ENCODE peak calls at places on chromosomes 13 and 19, in six cellular contexts. One of them, this sample, is unnamed.

GRCh38 chr13:110683203-110683883 is 22.6 kb downstream of the CARS2 start:
- DNase-seq in stimulated activated CD8-positive, alpha-beta memory T cell treated with anti-CD3 and anti-CD28 coated beads, Interleukin-15, amount 100 ng/mL, for 1 hour: no peak
- DNase-seq in activated CD4-positive, alpha-beta T cell treated with anti-CD3 and anti-CD28 coated beads, Interleukin-2, amount 50 U/mL, for 24 hours: no peak
- DNase-seq in dorsolateral prefrontal cortex: no peak
- DNase-seq in cortex of kidney: no peak
- DNase-seq in EL: no peak
- DNase-seq in this sample: no peak

GRCh38 chr19:4692275-4693077 is 22.3 kb upstream of the MYDGF start:
- DNase-seq in stimulated activated CD8-positive, alpha-beta memory T cell treated with anti-CD3 and anti-CD28 coated beads, Interleukin-15, amount 100 ng/mL, for 1 hour: no peak
- DNase-seq in activated CD4-positive, alpha-beta T cell treated with anti-CD3 and anti-CD28 coated beads, Interleukin-2, amount 50 U/mL, for 24 hours: no peak
- DNase-seq in dorsolateral prefrontal cortex: no peak
- DNase-seq in cortex of kidney: no peak
- DNase-seq in EL: no peak
- DNase-seq in this sample: no peak

GRCh38 chr19:8831832-8832131 is 322 bp downstream of the ZNF558 start:
- DNase-seq in stimulated activated CD8-positive, alpha-beta memory T cell treated with anti-CD3 and anti-CD28 coated beads, Interleukin-15, amount 100 ng/mL, for 1 hour: no peak
- DNase-seq in activated CD4-positive, alpha-beta T cell treated with anti-CD3 and anti-CD28 coated beads, Interleukin-2, amount 50 U/mL, for 24 hours: no peak
- DNase-seq in dorsolateral prefrontal cortex: no peak
- DNase-seq in cortex of kidney: no peak
- DNase-seq in EL: no peak
- DNase-seq in this sample: no peak

GRCh38 chr19:42323852-42324654 is 1.4 kb upstream of the MEGF8 start:
- DNase-seq in stimulated activated CD8-positive, alpha-beta memory T cell treated with anti-CD3 and anti-CD28 coated beads, Interleukin-15, amount 100 ng/mL, for 1 hour: no peak
- DNase-seq in activated CD4-positive, alpha-beta T cell treated with anti-CD3 and anti-CD28 coated beads, Interleukin-2, amount 50 U/mL, for 24 hours: no peak
- DNase-seq in dorsolateral prefrontal cortex: no peak
- DNase-seq in cortex of kidney: no peak
- DNase-seq in EL: peak; percentile 26
- DNase-seq in this sample: no peak

GRCh38 chr19:9986787-9987281 is 23.5 kb downstream of the COL5A3 start:
- DNase-seq in stimulated activated CD8-positive, alpha-beta memory T cell treated with anti-CD3 and anti-CD28 coated beads, Interleukin-15, amount 100 ng/mL, for 1 hour: no peak
- DNase-seq in activated CD4-positive, alpha-beta T cell treated with anti-CD3 and anti-CD28 coated beads, Interleukin-2, amount 50 U/mL, for 24 hours: no peak
- DNase-seq in dorsolateral prefrontal cortex: peak; percentile 31
- DNase-seq in cortex of kidney: no peak
- DNase-seq in EL: no peak
- DNase-seq in this sample: peak; percentile 20

GRCh38 chr19:19033176-19033425 is 216 bp downstream of the SUGP2 start:
- DNase-seq in stimulated activated CD8-positive, alpha-beta memory T cell treated with anti-CD3 and anti-CD28 coated beads, Interleukin-15, amount 100 ng/mL, for 1 hour: no peak
- DNase-seq in activated CD4-positive, alpha-beta T cell treated with anti-CD3 and anti-CD28 coated beads, Interleukin-2, amount 50 U/mL, for 24 hours: no peak
- DNase-seq in dorsolateral prefrontal cortex: no peak
- DNase-seq in cortex of kidney: no peak
- DNase-seq in EL: no peak
- DNase-seq in this sample: no peak

GRCh38 chr13:71871180-71871754 is 4.3 kb upstream of the DACH1 start:
- DNase-seq in stimulated activated CD8-positive, alpha-beta memory T cell treated with anti-CD3 and anti-CD28 coated beads, Interleukin-15, amount 100 ng/mL, for 1 hour: no peak
- DNase-seq in activated CD4-positive, alpha-beta T cell treated with anti-CD3 and anti-CD28 coated beads, Interleukin-2, amount 50 U/mL, for 24 hours: no peak
- DNase-seq in dorsolateral prefrontal cortex: no peak
- DNase-seq in cortex of kidney: no peak
- DNase-seq in EL: no peak
- DNase-seq in this sample: no peak

GRCh38 chr13:95155504-95155903 is 145.7 kb downstream of the ABCC4 start:
- DNase-seq in stimulated activated CD8-positive, alpha-beta memory T cell treated with anti-CD3 and anti-CD28 coated beads, Interleukin-15, amount 100 ng/mL, for 1 hour: no peak
- DNase-seq in activated CD4-positive, alpha-beta T cell treated with anti-CD3 and anti-CD28 coated beads, Interleukin-2, amount 50 U/mL, for 24 hours: no peak
- DNase-seq in dorsolateral prefrontal cortex: no peak
- DNase-seq in cortex of kidney: no peak
- DNase-seq in EL: no peak
- DNase-seq in this sample: no peak

GRCh38 chr19:58476498-58477015 is 405 bp downstream of the ZNF446 start:
- DNase-seq in stimulated activated CD8-positive, alpha-beta memory T cell treated with anti-CD3 and anti-CD28 coated beads, Interleukin-15, amount 100 ng/mL, for 1 hour: no peak
- DNase-seq in activated CD4-positive, alpha-beta T cell treated with anti-CD3 and anti-CD28 coated beads, Interleukin-2, amount 50 U/mL, for 24 hours: no peak
- DNase-seq in dorsolateral prefrontal cortex: no peak
- DNase-seq in cortex of kidney: no peak
- DNase-seq in EL: peak; percentile 12
- DNase-seq in this sample: no peak

GRCh38 chr19:34345934-34346333 is 19.1 kb upstream of the GPI start:
- DNase-seq in stimulated activated CD8-positive, alpha-beta memory T cell treated with anti-CD3 and anti-CD28 coated beads, Interleukin-15, amount 100 ng/mL, for 1 hour: peak; percentile 55
- DNase-seq in activated CD4-positive, alpha-beta T cell treated with anti-CD3 and anti-CD28 coated beads, Interleukin-2, amount 50 U/mL, for 24 hours: no peak
- DNase-seq in dorsolateral prefrontal cortex: peak; percentile 78
- DNase-seq in cortex of kidney: no peak
- DNase-seq in EL: peak; percentile 82
- DNase-seq in this sample: peak; percentile 51

GRCh38 chr13:113083402-113084061 is 22.1 kb upstream of the F7 start:
- DNase-seq in stimulated activated CD8-positive, alpha-beta memory T cell treated with anti-CD3 and anti-CD28 coated beads, Interleukin-15, amount 100 ng/mL, for 1 hour: no peak
- DNase-seq in activated CD4-positive, alpha-beta T cell treated with anti-CD3 and anti-CD28 coated beads, Interleukin-2, amount 50 U/mL, for 24 hours: no peak
- DNase-seq in dorsolateral prefrontal cortex: peak; percentile 83
- DNase-seq in cortex of kidney: no peak
- DNase-seq in EL: no peak
- DNase-seq in this sample: peak; percentile 62

GRCh38 chr13:51134763-51135365 is 23.8 kb upstream of the C13orf42 start:
- DNase-seq in stimulated activated CD8-positive, alpha-beta memory T cell treated with anti-CD3 and anti-CD28 coated beads, Interleukin-15, amount 100 ng/mL, for 1 hour: no peak
- DNase-seq in activated CD4-positive, alpha-beta T cell treated with anti-CD3 and anti-CD28 coated beads, Interleukin-2, amount 50 U/mL, for 24 hours: no peak
- DNase-seq in dorsolateral prefrontal cortex: no peak
- DNase-seq in cortex of kidney: no peak
- DNase-seq in EL: no peak
- DNase-seq in this sample: no peak

GRCh38 chr13:98664047-98664446 is 87.1 kb upstream of the STK24 start:
- DNase-seq in stimulated activated CD8-positive, alpha-beta memory T cell treated with anti-CD3 and anti-CD28 coated beads, Interleukin-15, amount 100 ng/mL, for 1 hour: no peak
- DNase-seq in activated CD4-positive, alpha-beta T cell treated with anti-CD3 and anti-CD28 coated beads, Interleukin-2, amount 50 U/mL, for 24 hours: peak; percentile 36
- DNase-seq in dorsolateral prefrontal cortex: no peak
- DNase-seq in cortex of kidney: no peak
- DNase-seq in EL: peak; percentile 66
- DNase-seq in this sample: peak; percentile 53

GRCh38 chr19:3653865-3654513 is 27.4 kb upstream of the CACTIN start:
- DNase-seq in stimulated activated CD8-positive, alpha-beta memory T cell treated with anti-CD3 and anti-CD28 coated beads, Interleukin-15, amount 100 ng/mL, for 1 hour: no peak
- DNase-seq in activated CD4-positive, alpha-beta T cell treated with anti-CD3 and anti-CD28 coated beads, Interleukin-2, amount 50 U/mL, for 24 hours: no peak
- DNase-seq in dorsolateral prefrontal cortex: no peak
- DNase-seq in cortex of kidney: no peak
- DNase-seq in EL: no peak
- DNase-seq in this sample: no peak

GRCh38 chr13:95246292-95247082 is 54.8 kb downstream of the ABCC4 start:
- DNase-seq in stimulated activated CD8-positive, alpha-beta memory T cell treated with anti-CD3 and anti-CD28 coated beads, Interleukin-15, amount 100 ng/mL, for 1 hour: no peak
- DNase-seq in activated CD4-positive, alpha-beta T cell treated with anti-CD3 and anti-CD28 coated beads, Interleukin-2, amount 50 U/mL, for 24 hours: no peak
- DNase-seq in dorsolateral prefrontal cortex: no peak
- DNase-seq in cortex of kidney: no peak
- DNase-seq in EL: no peak
- DNase-seq in this sample: no peak

GRCh38 chr19:18798384-18799352 is 7.6 kb upstream of the COMP start:
- DNase-seq in stimulated activated CD8-positive, alpha-beta memory T cell treated with anti-CD3 and anti-CD28 coated beads, Interleukin-15, amount 100 ng/mL, for 1 hour: no peak
- DNase-seq in activated CD4-positive, alpha-beta T cell treated with anti-CD3 and anti-CD28 coated beads, Interleukin-2, amount 50 U/mL, for 24 hours: no peak
- DNase-seq in dorsolateral prefrontal cortex: no peak
- DNase-seq in cortex of kidney: no peak
- DNase-seq in EL: no peak
- DNase-seq in this sample: no peak

GRCh38 chr13:98147521-98147920 is 4.6 kb downstream of the FARP1 start:
- DNase-seq in stimulated activated CD8-positive, alpha-beta memory T cell treated with anti-CD3 and anti-CD28 coated beads, Interleukin-15, amount 100 ng/mL, for 1 hour: no peak
- DNase-seq in activated CD4-positive, alpha-beta T cell treated with anti-CD3 and anti-CD28 coated beads, Interleukin-2, amount 50 U/mL, for 24 hours: no peak
- DNase-seq in dorsolateral prefrontal cortex: no peak
- DNase-seq in cortex of kidney: no peak
- DNase-seq in EL: peak; percentile 23
- DNase-seq in this sample: no peak

GRCh38 chr13:102402292-102402691 is 444 bp upstream of the FGF14 start:
- DNase-seq in stimulated activated CD8-positive, alpha-beta memory T cell treated with anti-CD3 and anti-CD28 coated beads, Interleukin-15, amount 100 ng/mL, for 1 hour: no peak
- DNase-seq in activated CD4-positive, alpha-beta T cell treated with anti-CD3 and anti-CD28 coated beads, Interleukin-2, amount 50 U/mL, for 24 hours: no peak
- DNase-seq in dorsolateral prefrontal cortex: peak; percentile 56
- DNase-seq in cortex of kidney: peak; percentile 1
- DNase-seq in EL: no peak
- DNase-seq in this sample: no peak

GRCh38 chr13:46614582-46614981 is 61.6 kb downstream of the LRCH1 start:
- DNase-seq in stimulated activated CD8-positive, alpha-beta memory T cell treated with anti-CD3 and anti-CD28 coated beads, Interleukin-15, amount 100 ng/mL, for 1 hour: no peak
- DNase-seq in activated CD4-positive, alpha-beta T cell treated with anti-CD3 and anti-CD28 coated beads, Interleukin-2, amount 50 U/mL, for 24 hours: no peak
- DNase-seq in dorsolateral prefrontal cortex: no peak
- DNase-seq in cortex of kidney: no peak
- DNase-seq in EL: no peak
- DNase-seq in this sample: no peak